ENCODE peak calls at places on chromosomes 12 and 14, in nine cellular contexts. I, G, U, O, M, J, C, V and W are unnamed samples.

GRCh38 chr12:108532061-108532848 is 17.2 kb downstream of the FICD start:
- DNase-seq in I (no peak), G (no peak), U (no peak), O (no peak), M (peak; percentile 52), J (no peak), C (no peak), V (no peak), W (no peak)

GRCh38 chr12:2284857-2285256 is 232.1 kb downstream of the CACNA1C start:
- DNase-seq in I (peak; percentile 45), G (peak; percentile 90), U (peak; percentile 71), O (peak; percentile 73), M (peak; percentile 77), J (peak; percentile 48), C (no peak), V (peak; percentile 79), W (peak; percentile 86)

GRCh38 chr12:65609359-65609771 is 214.9 kb upstream of the HMGA2 start:
- DNase-seq in I (no peak), G (no peak), U (no peak), O (peak; percentile 93), M (peak; percentile 97), J (no peak), C (no peak), V (peak; percentile 85), W (peak; percentile 91)

GRCh38 chr12:66061557-66062279 is 68.8 kb downstream of the LLPH start:
- DNase-seq in I (no peak), G (no peak), U (no peak), O (no peak), M (no peak), J (no peak), C (no peak), V (no peak), W (no peak)

GRCh38 chr12:96187675-96188355 is 6.4 kb upstream of the ELK3 start:
- DNase-seq in I (no peak), G (no peak), U (no peak), O (no peak), M (no peak), J (no peak), C (no peak), V (no peak), W (no peak)

GRCh38 chr14:74412753-74413152 is 13.3 kb downstream of the SYNDIG1L start:
- DNase-seq in I (no peak), G (no peak), U (no peak), O (no peak), M (no peak), J (no peak), C (no peak), V (no peak), W (no peak)

GRCh38 chr14:61538464-61539022 is 156.8 kb upstream of the HIF1A start:
- DNase-seq in I (no peak), G (no peak), U (no peak), O (no peak), M (no peak), J (no peak), C (no peak), V (no peak), W (no peak)

GRCh38 chr12:118060301-118061010 is 523 bp downstream of the WSB2 start:
- DNase-seq in I (peak; percentile 47), G (peak; percentile 89), U (peak; percentile 60), O (no peak), M (no peak), J (peak; percentile 49), C (no peak), V (no peak), W (peak; percentile 36)

GRCh38 chr12:11729008-11729407 is 79.5 kb downstream of the ETV6 start:
- DNase-seq in I (peak; percentile 90), G (no peak), U (no peak), O (no peak), M (no peak), J (no peak), C (peak; percentile 56), V (no peak), W (no peak)

GRCh38 chr12:74980510-74980909 is 229.1 kb downstream of the KCNC2 start:
- DNase-seq in I (no peak), G (no peak), U (no peak), O (no peak), M (no peak), J (no peak), C (no peak), V (peak; percentile 0), W (no peak)

GRCh38 chr14:100967178-100967577 is 63.7 kb upstream of the RTL1 start:
- DNase-seq in I (no peak), G (no peak), U (no peak), O (no peak), M (no peak), J (no peak), C (no peak), V (no peak), W (no peak)

GRCh38 chr14:23641915-23642588 is 5.9 kb downstream of the DHRS2 start:
- DNase-seq in I (no peak), G (peak; percentile 65), U (no peak), O (no peak), M (no peak), J (no peak), C (no peak), V (no peak), W (no peak)

GRCh38 chr12:28937196-28937595 is 211.9 kb upstream of the FAR2 start:
- DNase-seq in I (no peak), G (no peak), U (no peak), O (peak; percentile 76), M (no peak), J (no peak), C (no peak), V (peak; percentile 91), W (peak; percentile 29)

GRCh38 chr12:5588231-5588995 is 156.5 kb downstream of the NTF3 start:
- DNase-seq in I (no peak), G (no peak), U (no peak), O (peak; percentile 45), M (no peak), J (no peak), C (no peak), V (peak; percentile 20), W (no peak)

GRCh38 chr14:36661506-36662257 is at the start of gene PAX9:
- DNase-seq in I (peak; percentile 89), G (peak; percentile 95), U (peak; percentile 62), O (peak; percentile 41), M (no peak), J (peak; percentile 20), C (no peak), V (peak; percentile 67), W (peak; percentile 74)

GRCh38 chr14:36663404-36664321 is 2.0 kb downstream of the PAX9 start:
- DNase-seq in I (no peak), G (no peak), U (no peak), O (no peak), M (no peak), J (no peak), C (no peak), V (peak; percentile 21), W (no peak)

GRCh38 chr14:36662258-36662542 is 540 bp downstream of the PAX9 start:
- DNase-seq in I (no peak), G (no peak), U (no peak), O (no peak), M (no peak), J (no peak), C (no peak), V (no peak), W (no peak)

GRCh38 chr14:36664322-36665193 is 2.9 kb downstream of the PAX9 start:
- DNase-seq in I (no peak), G (no peak), U (no peak), O (no peak), M (no peak), J (no peak), C (no peak), V (no peak), W (no peak)

GRCh38 chr14:36662543-36663403 is 1.1 kb downstream of the PAX9 start:
- DNase-seq in I (peak; percentile 15), G (no peak), U (no peak), O (no peak), M (no peak), J (no peak), C (no peak), V (no peak), W (no peak)
- H3K4me3 ChIP-seq in I (no peak overlapping the region), G (peak overlapping the region; percentile 34), U (no peak overlapping the region), O (no peak overlapping the region), M (no peak overlapping the region), J (no peak overlapping the region), C (no peak overlapping the region), V (peak overlapping the region; percentile 50), W (peak overlapping the region; percentile 47)

GRCh38 chr14:105945891-105946290 is 419.5 kb downstream of the TMEM121 start:
- DNase-seq in I (peak; percentile 89), G (no peak), U (no peak), O (no peak), M (no peak), J (peak; percentile 61), C (no peak), V (no peak), W (no peak)

GRCh38 chr14:105941226-105942166 is 415.1 kb downstream of the TMEM121 start:
- DNase-seq in I (no peak), G (no peak), U (no peak), O (no peak), M (no peak), J (no peak), C (no peak), V (no peak), W (no peak)

GRCh38 chr14:105943973-105944602 is 417.7 kb downstream of the TMEM121 start:
- DNase-seq in I (no peak), G (no peak), U (no peak), O (no peak), M (no peak), J (no peak), C (no peak), V (no peak), W (no peak)

GRCh38 chr14:105947599-105947998 is 421.2 kb downstream of the TMEM121 start:
- DNase-seq in I (no peak), G (no peak), U (no peak), O (no peak), M (no peak), J (no peak), C (no peak), V (no peak), W (no peak)

GRCh38 chr14:105944632-105945610 is 418.5 kb downstream of the TMEM121 start:
- DNase-seq in I (peak; percentile 60), G (no peak), U (peak; percentile 28), O (no peak), M (no peak), J (peak; percentile 76), C (no peak), V (no peak), W (no peak)
- TF ChIP-seq CTCF in I (peak; percentile 36), G (peak; percentile 19), U (peak; percentile 86), O (no peak), M (peak; percentile 37), J (peak; percentile 86), C (peak; percentile 83), V (no peak), W (peak; percentile 7)

GRCh38 chr14:103542545-103543088 is 13.6 kb downstream of the TRMT61A start:
- DNase-seq in I (no peak), G (no peak), U (peak; percentile 67), O (no peak), M (no peak), J (no peak), C (no peak), V (no peak), W (no peak)
- H3K4me3 ChIP-seq in I (no peak overlapping the region), G (no peak overlapping the region), U (no peak overlapping the region), O (no peak overlapping the region), M (no peak overlapping the region), J (no peak overlapping the region), C (no peak overlapping the region), V (no peak overlapping the region), W (no peak overlapping the region)

DNA sequence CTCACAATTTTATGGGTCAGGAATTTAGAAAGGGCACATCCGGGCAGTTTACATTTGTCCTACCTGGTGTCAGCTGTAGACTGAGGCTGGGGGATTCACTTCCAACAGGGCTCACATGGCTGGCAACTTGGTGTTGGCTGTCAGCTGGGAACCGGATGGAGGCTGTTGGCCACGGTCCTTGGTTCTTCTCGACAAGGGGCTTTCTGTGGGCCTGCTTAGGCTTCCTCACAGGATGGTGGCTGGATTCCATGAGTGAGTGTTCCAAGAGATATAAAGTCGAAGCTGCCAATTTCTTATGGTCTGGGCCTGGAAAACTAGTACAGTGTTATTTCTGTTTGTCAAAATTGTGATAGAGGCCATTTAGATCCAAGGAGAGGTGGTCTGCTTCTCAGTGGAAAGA is 127.9 kb downstream of the PTCSC3 start:
- DNase-seq in I (no peak), G (no peak), U (no peak), O (no peak), M (no peak), J (no peak), C (no peak), V (no peak), W (no peak)
- TF ChIP-seq CTCF in I (no peak), G (no peak), U (no peak), O (no peak), M (no peak), J (no peak), C (no peak), V (no peak), W (no peak)